ENCODE peak calls at places on chromosome 7, in five cellular contexts. V is K562, U is GM12878, O is H1, P is HepG2. S is an unnamed sample.
A peak's percentile ranks its signal among the peaks of the same experiment; 100 is the strongest.

GRCh38 chr7:145031162-145031561 is 195.3 kb upstream of the TPK1 start:
- DNase-seq in V (no peak), U (no peak), O (no peak), P (no peak), S (no peak)

GRCh38 chr7:108103566-108104298 is 26.4 kb downstream of the LAMB4 start:
- DNase-seq in V (peak; percentile 83), U (no peak), O (no peak), P (peak; percentile 54), S (peak; percentile 34)

GRCh38 chr7:157713591-157713990 is 376.8 kb downstream of the DNAJB6 start:
- DNase-seq in V (no peak), U (no peak), O (no peak), P (no peak), S (no peak)

GRCh38 chr7:74657692-74658170 is at the start of gene GTF2I:
- DNase-seq in V (no peak), U (no peak), O (no peak), P (no peak), S (no peak)

GRCh38 chr7:127251048-127251451 is 1.7 kb downstream of the GRM8 start:
- DNase-seq in V (no peak), U (no peak), O (no peak), P (no peak), S (peak; percentile 45)

GRCh38 chr7:105131033-105131656 is 117.1 kb downstream of the KMT2E start:
- DNase-seq in V (peak; percentile 84), U (peak; percentile 38), O (no peak), P (no peak), S (no peak)

GRCh38 chr7:140081774-140082425 is 19.1 kb upstream of the PARP12 start:
- DNase-seq in V (no peak), U (no peak), O (no peak), P (no peak), S (no peak)

GRCh38 chr7:22676385-22676784 is 50.6 kb upstream of the IL6 start:
- DNase-seq in V (no peak), U (no peak), O (no peak), P (no peak), S (no peak)

GRCh38 chr7:91826377-91826776 is 54.1 kb downstream of the MTERF1 start:
- DNase-seq in V (no peak), U (no peak), O (no peak), P (no peak), S (no peak)

GRCh38 chr7:106377847-106378361 is 93.1 kb upstream of the NAMPT start:
- DNase-seq in V (no peak), U (no peak), O (no peak), P (no peak), S (no peak)

GRCh38 chr7:110156511-110156910 is 934.4 kb upstream of the LRRN3 start:
- DNase-seq in V (no peak), U (no peak), O (no peak), P (no peak), S (no peak)

GRCh38 chr7:108413782-108414492 is 42.3 kb downstream of the NRCAM start:
- DNase-seq in V (no peak), U (no peak), O (no peak), P (no peak), S (no peak)

GRCh38 chr7:106855540-106856132 is 9.4 kb upstream of the PIK3CG start:
- DNase-seq in V (no peak), U (no peak), O (no peak), P (no peak), S (no peak)

GRCh38 chr7:125568799-125569198 is 639.2 kb upstream of the POT1 start:
- DNase-seq in V (no peak), U (peak; percentile 31), O (no peak), P (no peak), S (no peak)

GRCh38 chr7:56287429-56288138 is 171.4 kb upstream of the NUPR2 start:
- DNase-seq in V (no peak), U (no peak), O (no peak), P (no peak), S (peak; percentile 68)

GRCh38 chr7:92836489-92837213 is at the start of gene CDK6:
- DNase-seq in V (peak; percentile 91), U (no peak), O (no peak), P (peak; percentile 55), S (peak; percentile 79)

GRCh38 chr7:150406565-150407421 is 27.7 kb downstream of the ZNF775 start:
- DNase-seq in V (no peak), U (peak; percentile 86), O (no peak), P (peak; percentile 80), S (no peak)

GRCh38 chr7:23332881-23333612 is 33.9 kb downstream of the MALSU1 start:
- DNase-seq in V (no peak), U (no peak), O (no peak), P (no peak), S (peak; percentile 43)

GRCh38 chr7:142362349-142362748 is 104.5 kb upstream of the PRSS58 start:
- DNase-seq in V (no peak), U (no peak), O (no peak), P (no peak), S (no peak)

GRCh38 chr7:98613601-98614425 is 3.3 kb upstream of the NPTX2 start:
- DNase-seq in V (no peak), U (no peak), O (no peak), P (no peak), S (no peak)

GRCh38 chr7:4791738-4792536 is 16.5 kb downstream of the AP5Z1 start:
- DNase-seq in V (peak; percentile 87), U (no peak), O (peak; percentile 83), P (peak; percentile 23), S (peak; percentile 96)

GRCh38 chr7:142602756-142603155 is 146.5 kb upstream of the PRSS1 start:
- DNase-seq in V (no peak), U (no peak), O (no peak), P (no peak), S (no peak)

GRCh38 chr7:117098457-117098856 is 145.2 kb downstream of the ST7 start:
- DNase-seq in V (no peak), U (no peak), O (no peak), P (no peak), S (no peak)

GRCh38 chr7:96311967-96312366 is 9.9 kb downstream of the SLC25A13 start:
- DNase-seq in V (no peak), U (no peak), O (no peak), P (peak; percentile 30), S (no peak)

GRCh38 chr7:88322151-88322550 is 15.5 kb upstream of the STEAP4 start:
- DNase-seq in V (no peak), U (no peak), O (no peak), P (no peak), S (no peak)

GRCh38 chr7:99016196-99016595 is 127.7 kb downstream of the SMURF1 start:
- DNase-seq in V (no peak), U (no peak), O (no peak), P (no peak), S (no peak)

GRCh38 chr7:1060315-1061080 is 16.2 kb downstream of the GPR146 start:
- DNase-seq in V (no peak), U (no peak), O (no peak), P (no peak), S (no peak)

GRCh38 chr7:28231181-28231580 is 50.6 kb upstream of the JAZF1 start:
- DNase-seq in V (no peak), U (no peak), O (no peak), P (no peak), S (no peak)
- TF ChIP-seq CHD2 in V (no peak), U (no peak), O (no peak), P (no peak), S (no peak)

DNA sequence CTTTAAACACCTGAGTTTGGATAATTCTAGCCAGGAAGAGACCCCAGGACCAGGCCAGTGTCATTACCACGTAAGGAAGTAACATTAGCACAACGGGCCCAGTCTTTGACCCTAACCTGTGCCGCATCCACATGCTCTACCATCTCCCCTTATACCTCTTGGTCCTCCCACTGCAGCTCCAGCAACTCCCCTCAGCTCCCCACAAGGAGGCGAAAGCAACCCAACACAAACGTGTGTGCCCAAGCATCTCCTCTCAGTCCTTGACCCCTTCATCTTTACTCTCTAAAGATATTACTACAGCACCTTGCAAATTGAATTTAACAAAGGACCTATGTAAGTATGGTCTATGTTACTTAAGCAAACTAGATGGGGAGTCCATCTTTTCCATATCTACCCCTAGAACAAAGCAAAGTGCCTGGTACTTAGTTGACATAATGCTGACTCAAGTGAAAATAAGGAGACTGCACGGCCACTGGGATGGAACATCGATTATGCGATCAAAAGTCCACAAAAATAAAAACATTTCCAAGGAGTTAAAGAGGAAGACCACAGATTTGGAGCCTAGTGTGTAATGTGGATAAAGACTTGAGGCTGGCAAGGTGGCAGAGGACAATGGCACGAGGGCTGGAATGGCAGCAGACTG is 147.7 kb downstream of the JAZF1 start:
- DNase-seq in V (no peak), U (no peak), O (no peak), P (no peak), S (no peak)
- H3K9ac ChIP-seq in V (no peak overlapping the region), U (no peak overlapping the region), O (no peak overlapping the region), P (no peak overlapping the region), S (no peak overlapping the region)

GRCh38 chr7:115603416-115603815 is 427.1 kb downstream of the TFEC start:
- DNase-seq in V (no peak), U (no peak), O (no peak), P (no peak), S (no peak)
- H2AFZ ChIP-seq in V (no peak overlapping the region), U (no peak overlapping the region), O (no peak overlapping the region), P (no peak overlapping the region), S (no peak overlapping the region)

DNA sequence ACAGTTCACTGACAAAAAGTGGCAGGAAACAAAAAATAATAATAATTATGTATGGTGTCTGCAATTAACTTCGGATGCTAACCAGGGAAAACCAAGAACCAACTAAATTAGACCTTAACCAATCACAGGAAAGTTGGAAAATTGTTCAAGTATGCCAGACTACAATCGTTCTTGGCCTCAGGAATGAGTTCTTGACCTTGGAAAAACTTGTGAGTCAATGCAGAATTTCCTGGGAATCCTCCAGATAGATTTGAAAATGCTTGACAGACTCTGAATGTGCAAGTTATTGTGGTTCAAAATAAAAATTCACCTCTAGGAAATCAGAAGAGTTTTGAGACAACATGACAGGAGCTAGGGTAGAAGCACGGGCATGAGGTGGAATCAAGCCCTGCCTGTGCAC is 171.5 kb downstream of the C7orf25 start:
- DNase-seq in V (no peak), U (no peak), O (no peak), P (no peak), S (no peak)
- TF ChIP-seq CHD2 in V (no peak), U (no peak), O (no peak), P (no peak), S (no peak)

DNA sequence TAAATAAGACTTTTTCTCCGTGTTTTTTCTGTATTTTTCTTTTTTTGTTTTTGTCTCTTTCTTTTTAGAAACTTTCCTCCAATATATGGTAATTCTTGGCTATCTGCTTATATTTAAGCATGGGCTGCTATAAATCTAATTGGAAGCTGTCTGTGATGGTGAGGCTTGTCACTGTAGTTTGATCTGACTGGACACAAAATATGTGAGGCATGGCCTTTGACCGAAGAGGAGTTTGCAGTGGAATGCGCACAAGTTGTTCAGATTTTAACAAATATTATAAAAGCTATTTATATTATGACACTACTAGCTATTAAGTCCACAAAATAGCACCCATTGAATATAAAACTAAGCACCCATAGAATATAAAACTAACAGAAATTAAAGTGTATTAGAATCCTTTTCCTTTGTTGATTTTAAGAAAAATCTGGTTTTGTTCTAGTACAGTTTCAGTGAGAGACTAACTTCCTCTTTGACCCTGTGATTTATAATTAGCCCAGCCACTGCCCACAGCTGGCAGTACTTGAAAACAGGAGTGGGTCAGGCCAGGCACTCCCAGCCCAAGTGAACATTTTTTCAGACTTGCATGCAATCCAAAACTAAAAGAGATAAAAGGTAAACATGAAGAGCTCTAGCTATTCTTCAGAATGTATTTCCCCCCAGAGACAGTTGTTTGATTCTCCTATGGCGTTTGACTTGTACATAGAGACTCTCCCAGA is 69.9 kb upstream of the FGL2 start:
- DNase-seq in V (no peak), U (peak; percentile 23), O (no peak), P (no peak), S (no peak)
- H3K9ac ChIP-seq in V (no peak overlapping the region), U (no peak overlapping the region), O (no peak overlapping the region), P (no peak overlapping the region), S (no peak overlapping the region)

S was measured in SK-N-SH.